ENCODE peak calls at places on chromosome 5, in four cellular contexts. T is breast epithelium, K is heart left ventricle, A is left ventricle myocardium inferior. L is an unnamed sample.

GRCh38 chr5:104540448-104540847 is 977.9 kb upstream of the NUDT12 start:
- DNase-seq in T (no peak), K (no peak), A (no peak), L (peak)

GRCh38 chr5:68303038-68303738 is 87.6 kb downstream of the PIK3R1 start:
- DNase-seq in T (no peak), K (no peak), A (no peak), L (no peak)

GRCh38 chr5:142387022-142387682 is 62.3 kb upstream of the SPRY4 start:
- DNase-seq in T (no peak), K (no peak), A (no peak), L (no peak)

GRCh38 chr5:172902497-172903472 is 56.4 kb upstream of the RPL26L1 start:
- DNase-seq in T (peak), K (peak), A (peak), L (peak)

GRCh38 chr5:106940986-106941385 is 729.8 kb downstream of the EFNA5 start:
- DNase-seq in T (no peak), K (no peak), A (no peak), L (peak)

GRCh38 chr5:33936381-33937016 is at the start of gene RXFP3:
- DNase-seq in T (no peak), K (no peak), A (no peak), L (no peak)

GRCh38 chr5:173612948-173613347 is 3.5 kb downstream of the BOD1 start:
- DNase-seq in T (no peak), K (no peak), A (no peak), L (no peak)

GRCh38 chr5:122019936-122020590 is 58.0 kb downstream of the LOX start:
- DNase-seq in T (no peak), K (no peak), A (no peak), L (no peak)

GRCh38 chr5:139061856-139062255 is 136.3 kb downstream of the SIL1 start:
- DNase-seq in T (no peak), K (no peak), A (no peak), L (no peak)

GRCh38 chr5:73448072-73448432 is 525 bp downstream of the FOXD1 start:
- DNase-seq in T (no peak), K (no peak), A (no peak), L (peak)

GRCh38 chr5:11507156-11507910 is 396.9 kb downstream of the CTNND2 start:
- DNase-seq in T (no peak), K (no peak), A (no peak), L (no peak)

GRCh38 chr5:149671544-149671943 is 58.6 kb upstream of the PPARGC1B start:
- DNase-seq in T (no peak), K (no peak), A (no peak), L (peak)

GRCh38 chr5:21882363-21882762 is 970.8 kb downstream of the CDH12 start:
- DNase-seq in T (no peak), K (no peak), A (no peak), L (no peak)

GRCh38 chr5:160198886-160199409 is 30.4 kb upstream of the FABP6 start:
- DNase-seq in T (no peak), K (no peak), A (no peak), L (no peak)

GRCh38 chr5:169099801-169100734 is 200.9 kb downstream of the SLIT3 start:
- DNase-seq in T (peak), K (no peak), A (no peak), L (no peak)

GRCh38 chr5:44828719-44829118 is 20.0 kb downstream of the MRPS30 start:
- DNase-seq in T (no peak), K (no peak), A (no peak), L (no peak)

GRCh38 chr5:180783340-180784052 is 19.1 kb downstream of the MGAT1 start:
- DNase-seq in T (no peak), K (no peak), A (no peak), L (no peak)

GRCh38 chr5:74251106-74252032 is 389.2 kb downstream of the ENC1 start:
- DNase-seq in T (peak), K (peak), A (no peak), L (peak)

GRCh38 chr5:164256351-164256750 is 750.9 kb downstream of the MAT2B start:
- DNase-seq in T (no peak), K (no peak), A (no peak), L (no peak)

GRCh38 chr5:54639621-54640020 is 122.1 kb downstream of the SNX18 start:
- DNase-seq in T (no peak), K (no peak), A (no peak), L (no peak)

GRCh38 chr5:1845696-1846095 is 37.0 kb downstream of the IRX4 start:
- DNase-seq in T (no peak), K (no peak), A (no peak), L (no peak)
- TF ChIP-seq CTCF in T (no peak), K (no peak), A (no peak), L (no peak)

GRCh38 chr5:137778772-137779564 is 24.8 kb upstream of the HNRNPA0 start:
- DNase-seq in T (no peak), K (no peak), A (no peak), L (peak)
- TF ChIP-seq CTCF in T (peak), K (peak), A (peak), L (peak)

GRCh38 chr5:98787131-98787719 is 13.8 kb downstream of the RGMB start:
- DNase-seq in T (no peak), K (no peak), A (no peak), L (no peak)
- TF ChIP-seq CTCF in T (no peak), K (peak), A (peak), L (no peak)

GRCh38 chr5:2020730-2021129 is 138.0 kb upstream of the IRX4 start:
- DNase-seq in T (no peak), K (no peak), A (no peak), L (no peak)
- TF ChIP-seq CTCF in T (no peak), K (no peak), A (no peak), L (no peak)

L was measured in Calu3.